ENCODE peak calls at places on chromosomes 6 and 20, in ten cellular contexts. Y, N, P, J, A, R, H, B, D and L are unnamed samples.

GRCh38 chr6:4349931-4350330 is 214.6 kb upstream of the ECI2 start:
- DNase-seq in Y (no peak), N (no peak), P (no peak), J (no peak), A (no peak), R (no peak), H (no peak), B (no peak), D (no peak), L (no peak)

GRCh38 chr6:40251609-40252008 is 317.3 kb upstream of the MOCS1 start:
- DNase-seq in Y (no peak), N (no peak), P (no peak), J (no peak), A (no peak), R (no peak), H (no peak), B (no peak), D (no peak), L (no peak)

GRCh38 chr6:215335-216034 is 76.8 kb upstream of the DUSP22 start:
- DNase-seq in Y (peak; percentile 29), N (peak; percentile 92), P (peak; percentile 89), J (peak; percentile 51), A (peak; percentile 42), R (peak; percentile 82), H (no peak), B (no peak), D (no peak), L (peak; percentile 84)

GRCh38 chr20:49288784-49289696 is 11.2 kb upstream of the ZNFX1 start:
- DNase-seq in Y (no peak), N (no peak), P (no peak), J (no peak), A (no peak), R (no peak), H (no peak), B (no peak), D (no peak), L (no peak)

GRCh38 chr6:84764332-84765049 is at the start of gene TBX18:
- DNase-seq in Y (no peak), N (peak; percentile 40), P (peak; percentile 54), J (no peak), A (no peak), R (no peak), H (peak; percentile 95), B (no peak), D (peak; percentile 91), L (no peak)

GRCh38 chr6:79138146-79138545 is 60.1 kb upstream of the PHIP start:
- DNase-seq in Y (no peak), N (no peak), P (no peak), J (no peak), A (no peak), R (no peak), H (no peak), B (no peak), D (no peak), L (no peak)

GRCh38 chr20:55394592-55394991 is 610.7 kb downstream of the CBLN4 start:
- DNase-seq in Y (no peak), N (no peak), P (no peak), J (no peak), A (no peak), R (no peak), H (no peak), B (no peak), D (no peak), L (no peak)

GRCh38 chr20:61437280-61438206 is 185.5 kb downstream of the CDH4 start:
- DNase-seq in Y (no peak), N (no peak), P (no peak), J (no peak), A (no peak), R (no peak), H (no peak), B (no peak), D (no peak), L (no peak)

GRCh38 chr6:151141685-151142084 is 98.1 kb upstream of the AKAP12 start:
- DNase-seq in Y (no peak), N (no peak), P (no peak), J (no peak), A (no peak), R (no peak), H (peak; percentile 48), B (no peak), D (no peak), L (no peak)

GRCh38 chr6:130041594-130041993 is 23.2 kb downstream of the L3MBTL3 start:
- DNase-seq in Y (no peak), N (no peak), P (no peak), J (no peak), A (no peak), R (no peak), H (no peak), B (no peak), D (no peak), L (no peak)

GRCh38 chr6:394641-395289 is 3.2 kb downstream of the IRF4 start:
- DNase-seq in Y (no peak), N (no peak), P (no peak), J (no peak), A (no peak), R (no peak), H (no peak), B (no peak), D (no peak), L (no peak)